ENCODE peak calls at places on chromosomes 6 and 20, in eight cellular contexts. R, F, E, K, S, Y, N and J are unnamed samples.

GRCh38 chr6:130775421-130776012 is 51.7 kb upstream of the SMLR1 start:
- DNase-seq in R (no peak), F (no peak), E (no peak), K (no peak), S (no peak), Y (no peak), N (no peak), J (no peak)

GRCh38 chr6:47420394-47421371 is 56.9 kb upstream of the CD2AP start:
- DNase-seq in R (no peak), F (no peak), E (no peak), K (no peak), S (no peak), Y (no peak), N (no peak), J (no peak)

GRCh38 chr6:42562788-42563187 is 1.0 kb upstream of the UBR2 start:
- DNase-seq in R (no peak), F (no peak), E (no peak), K (no peak), S (no peak), Y (no peak), N (no peak), J (no peak)

GRCh38 chr6:107187630-107188029 is 72.3 kb upstream of the BEND3 start:
- DNase-seq in R (no peak), F (no peak), E (no peak), K (no peak), S (no peak), Y (no peak), N (no peak), J (no peak)

GRCh38 chr6:122789078-122789861 is at the start of gene SMPDL3A:
- DNase-seq in R (peak; percentile 55), F (peak; percentile 1), E (peak; percentile 55), K (peak; percentile 73), S (no peak), Y (peak; percentile 90), N (peak; percentile 76), J (peak; percentile 81)

GRCh38 chr20:48791014-48791413 is 36.8 kb downstream of the PREX1 start:
- DNase-seq in R (no peak), F (no peak), E (no peak), K (no peak), S (no peak), Y (no peak), N (no peak), J (no peak)

GRCh38 chr6:12148317-12148801 is 136.2 kb downstream of the HIVEP1 start:
- DNase-seq in R (peak; percentile 23), F (no peak), E (no peak), K (no peak), S (no peak), Y (no peak), N (no peak), J (no peak)

GRCh38 chr20:41734506-41734945 is 116.3 kb upstream of the CHD6 start:
- DNase-seq in R (no peak), F (peak; percentile 25), E (no peak), K (peak; percentile 70), S (peak; percentile 16), Y (no peak), N (no peak), J (peak; percentile 4)

GRCh38 chr6:33634986-33635385 is 13.9 kb downstream of the ITPR3 start:
- DNase-seq in R (no peak), F (no peak), E (no peak), K (no peak), S (no peak), Y (no peak), N (no peak), J (no peak)

GRCh38 chr6:138972226-138972665 is 15.8 kb downstream of the REPS1 start:
- DNase-seq in R (no peak), F (no peak), E (no peak), K (no peak), S (no peak), Y (no peak), N (no peak), J (no peak)

GRCh38 chr6:132598473-132598872 is 8.9 kb upstream of the TAAR5 start:
- DNase-seq in R (no peak), F (no peak), E (no peak), K (peak; percentile 71), S (no peak), Y (no peak), N (no peak), J (no peak)

GRCh38 chr20:23774081-23774480 is 23.3 kb upstream of the CST1 start:
- DNase-seq in R (no peak), F (no peak), E (no peak), K (no peak), S (no peak), Y (no peak), N (no peak), J (no peak)

GRCh38 chr6:1702580-1703051 is 92.9 kb downstream of the FOXC1 start:
- DNase-seq in R (no peak), F (no peak), E (no peak), K (no peak), S (no peak), Y (no peak), N (no peak), J (no peak)

GRCh38 chr6:43677759-43678158 is 9.8 kb downstream of the MRPS18A start:
- DNase-seq in R (no peak), F (no peak), E (no peak), K (no peak), S (no peak), Y (no peak), N (no peak), J (no peak)

GRCh38 chr20:13187899-13188298 is 33.2 kb upstream of the ISM1 start:
- DNase-seq in R (no peak), F (no peak), E (no peak), K (no peak), S (no peak), Y (no peak), N (no peak), J (no peak)

GRCh38 chr6:144806222-144806621 is 521.1 kb downstream of the UTRN start:
- DNase-seq in R (no peak), F (no peak), E (no peak), K (no peak), S (no peak), Y (no peak), N (no peak), J (no peak)

GRCh38 chr20:51812861-51813260 is 10.5 kb upstream of the SALL4 start:
- DNase-seq in R (no peak), F (no peak), E (no peak), K (no peak), S (no peak), Y (no peak), N (no peak), J (no peak)

GRCh38 chr6:4370066-4370465 is 234.7 kb upstream of the ECI2 start:
- DNase-seq in R (peak; percentile 83), F (no peak), E (no peak), K (no peak), S (no peak), Y (no peak), N (no peak), J (no peak)

GRCh38 chr6:6007311-6008113 is 787 bp upstream of the NRN1 start:
- DNase-seq in R (no peak), F (no peak), E (no peak), K (peak; percentile 36), S (no peak), Y (no peak), N (no peak), J (no peak)

GRCh38 chr6:170021579-170021978 is 269.3 kb downstream of the DLL1 start:
- DNase-seq in R (no peak), F (no peak), E (no peak), K (no peak), S (no peak), Y (no peak), N (peak; percentile 9), J (no peak)

GRCh38 chr20:19095762-19096161 is 116.7 kb upstream of the SLC24A3 start:
- DNase-seq in R (no peak), F (no peak), E (no peak), K (no peak), S (no peak), Y (no peak), N (no peak), J (no peak)

GRCh38 chr20:19644085-19644484 is 114.0 kb upstream of the RIN2 start:
- DNase-seq in R (no peak), F (no peak), E (no peak), K (no peak), S (no peak), Y (no peak), N (no peak), J (no peak)

GRCh38 chr20:24048014-24048611 is 59.5 kb upstream of the GGTLC1 start:
- DNase-seq in R (no peak), F (no peak), E (no peak), K (no peak), S (no peak), Y (no peak), N (no peak), J (no peak)